ENCODE peak calls at places on chromosome 5, in seven cellular contexts. W is GM10248, S is psoas muscle, B is WERI-Rb-1, V is AG04449, O is H9, R is dorsolateral prefrontal cortex. X is an unnamed sample.

GRCh38 chr5:147857302-147858129 is 21.0 kb upstream of the SCGB3A2 start:
- DNase-seq in S (no peak), B (peak), O (peak), R (peak), V (peak), W (peak), X (peak)

GRCh38 chr5:59569158-59569557 is 324.4 kb downstream of the PDE4D start:
- DNase-seq in W (no peak), R (no peak), O (no peak), S (no peak), B (no peak), V (no peak), X (no peak)

GRCh38 chr5:120436996-120437395 is 27.1 kb upstream of the PRR16 start:
- DNase-seq in S (no peak), R (no peak), B (no peak), V (peak), O (no peak), W (no peak), X (no peak)

GRCh38 chr5:14834584-14835540 is 36.7 kb downstream of the ANKH start:
- DNase-seq in V (no peak), S (no peak), B (no peak), R (no peak), W (no peak), O (no peak), X (no peak)

GRCh38 chr5:14760548-14761002 is 96.1 kb downstream of the OTULIN start:
- DNase-seq in R (no peak), W (no peak), B (no peak), O (no peak), V (no peak), S (peak), X (no peak)

GRCh38 chr5:120684749-120685415 is 220.8 kb downstream of the PRR16 start:
- DNase-seq in S (no peak), O (peak), B (peak), V (no peak), R (no peak), W (no peak), X (no peak)

GRCh38 chr5:80189701-80190100 is 66.1 kb downstream of the SERINC5 start:
- DNase-seq in S (no peak), V (no peak), W (no peak), R (no peak), B (no peak), O (no peak), X (no peak)

GRCh38 chr5:173950829-173951228 is 38.1 kb upstream of the C5orf47 start:
- DNase-seq in R (no peak), W (no peak), O (no peak), V (no peak), S (no peak), B (no peak), X (no peak)

GRCh38 chr5:143826909-143827514 is 15.1 kb downstream of the HMHB1 start:
- DNase-seq in S (no peak), R (no peak), B (no peak), O (no peak), V (no peak), W (peak), X (peak)

GRCh38 chr5:43997647-43998251 is 391.5 kb downstream of the FGF10 start:
- DNase-seq in R (no peak), V (no peak), S (no peak), B (no peak), W (no peak), O (no peak), X (no peak)

GRCh38 chr5:116944171-116944570 is 369.5 kb upstream of the SEMA6A start:
- DNase-seq in S (no peak), O (peak), V (no peak), B (no peak), R (no peak), W (no peak), X (no peak)

GRCh38 chr5:81081461-81081835 is 121.3 kb downstream of the RASGRF2 start:
- DNase-seq in O (no peak), S (no peak), R (no peak), V (no peak), W (no peak), B (no peak), X (no peak)

GRCh38 chr5:67283275-67283987 is 86.8 kb upstream of the CD180 start:
- DNase-seq in V (no peak), W (no peak), S (no peak), B (no peak), O (no peak), R (no peak), X (no peak)

GRCh38 chr5:132049093-132049492 is 11.4 kb upstream of the IL3 start:
- DNase-seq in S (peak), R (no peak), B (no peak), V (no peak), W (no peak), O (peak), X (no peak)

GRCh38 chr5:14004598-14005394 is 60.3 kb upstream of the DNAH5 start:
- DNase-seq in W (no peak), O (no peak), V (no peak), R (no peak), B (no peak), S (no peak), X (no peak)

GRCh38 chr5:50711280-50711679 is 44.8 kb downstream of the PARP8 start:
- DNase-seq in O (no peak), S (no peak), B (no peak), V (no peak), W (peak), R (no peak), X (peak)

GRCh38 chr5:154753792-154754191 is 1.4 kb upstream of the LARP1 start:
- DNase-seq in O (no peak), S (peak), W (no peak), R (peak), B (no peak), V (peak), X (no peak)

GRCh38 chr5:168023190-168023589 is 268.3 kb upstream of the WWC1 start:
- DNase-seq in W (no peak), B (no peak), O (no peak), R (peak), S (no peak), V (no peak), X (no peak)

GRCh38 chr5:167051369-167051768 is 1240.1 kb upstream of the WWC1 start:
- DNase-seq in W (no peak), B (no peak), O (no peak), V (no peak), R (no peak), S (no peak), X (no peak)

GRCh38 chr5:162096448-162096847 is 28.9 kb downstream of the GABRG2 start:
- DNase-seq in R (no peak), V (no peak), W (no peak), O (no peak), B (no peak), S (no peak), X (no peak)

GRCh38 chr5:419970-420369 is 23.0 kb upstream of the EXOC3 start:
- DNase-seq in S (peak), W (no peak), V (no peak), B (no peak), R (no peak), O (no peak), X (no peak)

GRCh38 chr5:149062371-149063016 is 368 bp downstream of the SH3TC2 start:
- DNase-seq in R (no peak), S (no peak), B (no peak), O (no peak), W (no peak), V (peak), X (no peak)

GRCh38 chr5:117652001-117652639 is 1077.5 kb upstream of the SEMA6A start:
- DNase-seq in O (no peak), V (no peak), B (no peak), S (no peak), R (no peak), W (no peak), X (no peak)

GRCh38 chr5:32290922-32291321 is 21.8 kb downstream of the MTMR12 start:
- DNase-seq in W (no peak), R (no peak), B (no peak), V (no peak), S (no peak), O (no peak), X (no peak)

GRCh38 chr5:129216001-129216400 is 121.5 kb downstream of the ISOC1 start:
- DNase-seq in V (no peak), S (no peak), R (no peak), O (no peak), W (no peak), B (no peak), X (no peak)

GRCh38 chr5:136038635-136039034 is 9.8 kb downstream of the TGFBI start:
- DNase-seq in S (no peak), V (no peak), B (no peak), W (no peak), R (no peak), O (no peak), X (no peak)

GRCh38 chr5:22572941-22573340 is 280.2 kb downstream of the CDH12 start:
- DNase-seq in V (no peak), O (no peak), R (no peak), W (no peak), B (no peak), S (no peak), X (no peak)

GRCh38 chr5:68544656-68545565 is 329.4 kb downstream of the PIK3R1 start:
- DNase-seq in S (no peak), O (no peak), B (no peak), W (no peak), V (no peak), R (no peak), X (no peak)

GRCh38 chr5:90563161-90563560 is 4.6 kb downstream of the ADGRV1 start:
- DNase-seq in B (no peak), W (no peak), S (no peak), V (no peak), R (no peak), O (no peak), X (no peak)

GRCh38 chr5:178284095-178284675 is 51.6 kb upstream of the PHYKPL start:
- DNase-seq in W (no peak), V (no peak), B (no peak), R (no peak), S (no peak), O (no peak), X (no peak)

GRCh38 chr5:102099766-102100331 is 196.2 kb downstream of the SLCO4C1 start:
- DNase-seq in S (no peak), O (no peak), R (no peak), B (no peak), V (no peak), W (no peak), X (no peak)

GRCh38 chr5:146331257-146331822 is 7.3 kb upstream of the POU4F3 start:
- DNase-seq in O (peak), W (no peak), S (no peak), B (no peak), V (no peak), R (no peak), X (no peak)

GRCh38 chr5:168193518-168194240 is 97.8 kb upstream of the WWC1 start:
- DNase-seq in R (no peak), O (no peak), W (no peak), S (no peak), V (no peak), B (no peak), X (no peak)

DNA sequence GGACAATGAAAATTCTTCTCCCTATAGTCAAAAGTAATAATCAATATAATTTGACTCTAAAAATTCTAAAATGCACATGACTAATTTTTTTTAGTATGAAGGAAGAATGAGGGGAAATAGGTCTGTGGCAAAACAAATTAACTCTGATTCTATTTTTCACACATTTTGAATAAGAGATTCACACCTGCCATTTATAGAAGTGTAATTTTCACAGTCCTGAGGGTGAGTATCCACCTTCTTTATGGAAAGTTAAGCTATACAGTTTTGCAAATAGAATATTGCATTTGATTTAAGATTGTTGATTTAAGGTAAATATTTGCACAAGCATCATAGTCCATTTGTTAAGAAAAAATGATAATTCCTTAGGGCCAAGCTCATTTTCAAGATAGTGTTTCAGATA is 417.7 kb downstream of the CHSY3 start:
- DNase-seq in B (no peak), S (no peak), O (no peak), W (no peak), R (no peak), V (no peak), X (no peak)
- TF ChIP-seq CTCF in B (no peak), S (no peak), O (no peak), W (no peak), R (no peak), V (no peak), X (no peak)

GRCh38 chr5:82351754-82352145 is 73.6 kb upstream of the RPS23 start:
- DNase-seq in R (peak), W (peak), V (no peak), O (no peak), S (no peak), B (no peak), X (peak)
- TF ChIP-seq CTCF in R (peak), W (peak), V (peak), O (peak), S (peak), B (peak), X (peak)

DNA sequence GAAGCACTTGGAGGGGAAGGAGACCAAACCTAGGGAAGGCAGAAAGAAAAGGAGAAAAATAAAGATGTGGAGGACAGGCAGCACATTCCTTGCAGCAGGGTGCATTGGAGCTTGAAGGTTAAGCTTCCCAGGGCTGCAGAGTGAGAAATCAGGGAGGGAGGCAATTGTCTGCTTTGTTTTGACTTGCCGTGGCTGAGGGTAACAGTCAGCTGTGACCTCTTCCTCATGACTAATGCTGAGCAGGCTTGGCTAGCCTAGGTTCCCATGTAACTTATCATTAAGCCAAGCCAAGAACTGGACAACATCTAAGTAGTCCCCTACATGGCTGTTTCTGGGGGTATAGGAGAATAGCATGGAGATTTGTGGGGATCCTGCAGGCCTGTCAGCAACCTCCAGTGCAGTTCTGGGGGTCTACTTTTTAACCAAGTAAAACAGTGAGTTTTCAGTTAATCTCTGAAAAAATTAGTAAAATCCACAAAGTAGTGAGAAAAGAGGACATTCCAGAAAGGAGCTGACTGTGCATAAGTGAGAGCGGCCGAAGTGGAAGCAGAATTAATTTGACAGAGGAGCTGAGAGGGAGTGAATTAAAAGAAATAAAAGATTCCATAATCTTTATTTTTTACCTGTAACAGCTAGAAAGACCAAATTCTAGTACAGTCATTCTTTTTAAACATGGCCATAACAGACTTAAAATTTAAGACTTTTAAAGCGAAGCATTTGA is 149.0 kb downstream of the SGCD start:
- DNase-seq in O (peak), R (no peak), S (peak), B (peak), V (peak), W (no peak), X (no peak)
- TF ChIP-seq CTCF in O (no peak), R (no peak), S (no peak), B (no peak), V (peak), W (no peak), X (no peak)

DNA sequence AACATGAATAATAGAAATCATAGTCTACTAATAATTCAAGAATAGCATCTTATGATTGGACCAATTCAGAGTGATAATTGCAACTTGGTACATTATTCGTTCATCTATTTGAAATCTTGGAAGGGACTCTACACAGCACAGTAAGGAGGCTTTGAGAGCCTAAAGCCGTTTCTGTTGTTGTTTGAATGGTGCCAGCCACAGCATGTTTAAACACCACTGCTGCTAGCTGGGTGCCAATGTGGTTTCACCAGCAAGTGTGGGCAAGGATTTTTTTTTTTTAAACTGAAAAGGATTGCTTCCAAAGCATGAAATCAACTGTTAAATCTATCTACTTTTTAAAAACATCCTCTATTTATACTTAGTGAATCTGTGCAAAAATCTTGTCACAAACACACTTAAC is 253.9 kb upstream of the MAP3K1 start:
- DNase-seq in S (no peak), R (no peak), O (no peak), B (no peak), V (no peak), W (no peak), X (no peak)
- TF ChIP-seq CTCF in S (no peak), R (no peak), O (no peak), B (no peak), V (no peak), W (no peak), X (no peak)

DNA sequence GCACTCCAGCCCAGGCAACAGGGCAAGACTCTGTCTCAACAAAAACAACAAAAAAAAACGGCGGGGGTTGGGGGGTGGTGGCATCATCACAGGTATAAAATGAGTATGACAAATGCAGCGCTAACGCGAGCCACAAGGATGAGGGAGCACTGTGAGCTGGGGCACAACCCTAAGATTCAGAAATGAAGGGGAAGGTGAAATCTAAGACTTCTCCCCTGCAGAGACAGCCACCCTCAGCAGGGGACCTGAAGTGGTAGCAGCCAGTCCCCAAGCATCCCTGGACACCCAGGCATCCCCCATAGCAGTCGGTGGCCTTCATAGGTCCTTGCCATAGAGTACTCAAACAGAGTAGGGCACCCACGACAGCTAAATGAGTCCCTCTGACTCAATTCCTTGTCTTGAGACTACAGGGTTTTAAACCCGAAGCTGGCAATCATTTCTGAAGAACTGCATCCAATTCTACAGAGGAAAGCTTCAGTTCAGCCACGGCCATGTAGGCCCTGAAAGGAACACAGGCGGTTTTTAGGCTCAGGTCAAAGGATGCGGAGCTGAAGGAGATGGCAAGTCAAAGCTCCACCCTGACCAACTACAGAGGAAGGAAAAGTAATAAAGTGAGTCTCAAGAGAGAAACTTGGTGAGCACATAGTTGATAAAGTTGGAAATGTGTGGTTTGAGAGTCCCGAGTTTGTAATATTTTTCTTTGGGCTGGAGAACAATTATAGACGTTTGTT is 50.3 kb downstream of the MYO10 start:
- DNase-seq in V (no peak), R (no peak), B (no peak), W (no peak), S (no peak), O (no peak), X (no peak)
- TF ChIP-seq CTCF in V (no peak), R (no peak), B (no peak), W (no peak), S (no peak), O (no peak), X (no peak)

DNA sequence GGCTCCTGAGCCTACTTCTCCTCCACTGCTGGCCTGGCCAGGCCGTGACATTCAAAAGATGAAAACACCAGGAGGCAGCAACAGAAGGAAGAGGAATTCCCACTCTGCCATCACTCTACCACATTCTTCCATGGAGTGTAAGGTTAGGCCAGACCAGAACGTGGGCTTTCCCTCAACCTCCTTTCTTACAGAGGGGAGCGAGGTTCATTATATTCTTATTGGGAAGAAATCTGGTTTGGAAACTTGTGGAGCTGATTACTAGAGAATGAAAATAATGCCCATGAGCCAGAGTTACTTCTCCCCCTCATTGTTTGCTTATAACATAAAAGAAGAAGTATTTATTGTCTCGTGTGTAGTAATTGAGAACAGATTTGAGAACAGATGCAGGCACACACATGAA is 136.3 kb upstream of the BASP1 start:
- DNase-seq in S (no peak), R (no peak), W (no peak), B (no peak), V (no peak), O (no peak), X (no peak)
- TF ChIP-seq CTCF in S (no peak), R (no peak), W (no peak), B (no peak), V (peak), O (no peak), X (no peak)

GRCh38 chr5:40904994-40905306 is 4.3 kb upstream of the C7 start:
- DNase-seq in S (no peak), B (no peak), W (no peak), O (no peak), R (no peak), V (no peak), X (no peak)
- TF ChIP-seq CTCF in S (no peak), B (no peak), W (no peak), O (peak), R (no peak), V (no peak), X (no peak)